ENCODE peak calls at places on chromosomes 7 and 10, in eight cellular contexts. M, A, Q, D, P, U, O and Y are unnamed samples.
A peak's percentile ranks its signal among the peaks of the same experiment; 100 is the strongest.

GRCh38 chr10:117004627-117005453 is at the start of gene SHTN1:
- DNase-seq in U (peak; percentile 70), O (peak; percentile 79), P (peak; percentile 84), M (peak; percentile 50), A (peak; percentile 14), Q (peak; percentile 75), D (peak; percentile 59), Y (peak; percentile 51)

GRCh38 chr10:112832361-112832878 is 117.6 kb upstream of the TCF7L2 start:
- DNase-seq in U (no peak), Q (peak; percentile 41), D (no peak), M (peak; percentile 18), P (peak; percentile 62), O (peak; percentile 29), A (no peak), Y (no peak)

GRCh38 chr7:134254311-134254710 is 62.4 kb downstream of the SLC35B4 start:
- DNase-seq in P (peak; percentile 10), U (no peak), O (peak; percentile 38), A (no peak), D (peak; percentile 7), Q (peak; percentile 37), M (peak; percentile 22), Y (no peak)

GRCh38 chr7:25792586-25792985 is 359.4 kb upstream of the NFE2L3 start:
- DNase-seq in P (no peak), M (no peak), O (no peak), Q (no peak), U (no peak), D (no peak), A (no peak), Y (no peak)

GRCh38 chr10:58932126-58932525 is 244.3 kb upstream of the PHYHIPL start:
- DNase-seq in M (peak; percentile 4), Q (no peak), U (no peak), P (no peak), D (no peak), A (no peak), O (no peak), Y (no peak)

GRCh38 chr7:117871778-117872538 is 1.3 kb downstream of the CTTNBP2 start:
- DNase-seq in A (no peak), P (no peak), U (no peak), M (no peak), D (no peak), O (peak; percentile 64), Q (no peak), Y (no peak)

GRCh38 chr10:131937832-131938231 is 37.0 kb downstream of the PPP2R2D start:
- DNase-seq in D (no peak), O (no peak), Q (no peak), M (no peak), P (no peak), A (no peak), U (no peak), Y (no peak)

GRCh38 chr7:23654508-23654907 is 25.5 kb upstream of the FAM221A start:
- DNase-seq in Q (peak; percentile 75), P (peak; percentile 43), U (peak; percentile 15), A (peak; percentile 4), O (peak; percentile 23), M (peak; percentile 31), D (peak; percentile 26), Y (no peak)

GRCh38 chr7:106281127-106281526 is 3.7 kb downstream of the NAMPT start:
- DNase-seq in A (no peak), Q (no peak), O (no peak), U (no peak), P (no peak), D (no peak), M (no peak), Y (no peak)

GRCh38 chr10:121668336-121669009 is 70.2 kb upstream of the FGFR2 start:
- DNase-seq in O (peak; percentile 43), D (no peak), Q (no peak), U (no peak), M (no peak), A (no peak), P (no peak), Y (no peak)

GRCh38 chr10:79929409-79929904 is 19.4 kb downstream of the SFTPD start:
- DNase-seq in M (peak; percentile 58), D (peak; percentile 69), P (peak; percentile 62), O (peak; percentile 81), A (no peak), Q (peak; percentile 60), U (peak; percentile 59), Y (peak; percentile 43)

GRCh38 chr7:31075006-31075405 is 22.9 kb downstream of the ADCYAP1R1 start:
- DNase-seq in U (no peak), P (no peak), O (no peak), A (no peak), M (no peak), D (no peak), Q (no peak), Y (no peak)

GRCh38 chr7:54705436-54705835 is 53.6 kb downstream of the SEC61G start:
- DNase-seq in A (peak; percentile 15), D (peak; percentile 26), M (peak; percentile 37), O (peak; percentile 94), Q (peak; percentile 88), U (no peak), P (peak; percentile 41), Y (no peak)

GRCh38 chr10:89553064-89553734 is 17.8 kb upstream of the SLC16A12 start:
- DNase-seq in D (peak; percentile 17), O (peak; percentile 70), M (peak; percentile 97), P (peak; percentile 82), U (peak; percentile 37), Q (peak; percentile 58), A (peak; percentile 91), Y (peak; percentile 32)

GRCh38 chr7:18796216-18796615 is 300.7 kb downstream of the HDAC9 start:
- DNase-seq in M (no peak), U (no peak), O (no peak), P (no peak), D (no peak), A (no peak), Q (no peak), Y (no peak)

GRCh38 chr10:49435225-49435624 is 39.3 kb upstream of the DRGX start:
- DNase-seq in O (no peak), D (no peak), U (no peak), Q (peak; percentile 13), A (no peak), P (no peak), M (no peak), Y (no peak)

GRCh38 chr7:50584386-50584785 is 19.2 kb upstream of the DDC start:
- DNase-seq in P (no peak), D (no peak), Q (no peak), A (no peak), M (no peak), O (no peak), U (no peak), Y (no peak)

GRCh38 chr10:6275022-6275997 is 72.6 kb downstream of the PFKFB3 start:
- DNase-seq in A (peak; percentile 70), O (peak; percentile 98), U (peak; percentile 53), D (peak; percentile 91), Q (peak; percentile 86), P (peak; percentile 89), M (peak; percentile 99), Y (peak; percentile 51)

GRCh38 chr10:5450605-5451384 is 38.4 kb downstream of the NET1 start:
- DNase-seq in A (no peak), Q (no peak), M (no peak), P (no peak), D (no peak), O (no peak), U (no peak), Y (no peak)

GRCh38 chr7:148463210-148463609 is 127.4 kb upstream of the C7orf33 start:
- DNase-seq in Q (no peak), M (no peak), P (no peak), A (no peak), O (no peak), U (no peak), D (no peak), Y (no peak)

GRCh38 chr7:50618281-50618680 is 53.1 kb upstream of the DDC start:
- DNase-seq in A (no peak), O (no peak), M (no peak), U (no peak), P (no peak), Q (no peak), D (no peak), Y (no peak)

GRCh38 chr7:94761451-94761850 is 105.5 kb upstream of the SGCE start:
- DNase-seq in A (no peak), D (no peak), P (no peak), M (no peak), U (no peak), Q (no peak), O (no peak), Y (no peak)

GRCh38 chr10:7950981-7951847 is 103.3 kb upstream of the GATA3 start:
- DNase-seq in D (no peak), A (peak; percentile 6), U (peak; percentile 37), Q (no peak), O (no peak), M (peak; percentile 80), P (no peak), Y (no peak)

GRCh38 chr7:84454174-84454959 is 259.8 kb upstream of the SEMA3A start:
- DNase-seq in M (no peak), U (no peak), A (no peak), D (no peak), Q (peak; percentile 35), P (no peak), O (no peak), Y (no peak)

GRCh38 chr10:99775850-99776249 is 6.6 kb upstream of the ABCC2 start:
- DNase-seq in Q (peak; percentile 56), M (peak; percentile 93), P (peak; percentile 88), A (peak; percentile 74), D (peak; percentile 84), U (peak; percentile 86), O (peak; percentile 61), Y (peak; percentile 78)

GRCh38 chr7:28442540-28443420 is 30.5 kb downstream of the CREB5 start:
- DNase-seq in D (no peak), Q (no peak), U (no peak), A (no peak), O (peak; percentile 20), P (no peak), M (peak; percentile 54), Y (no peak)

GRCh38 chr7:98051118-98051744 is 55.4 kb upstream of the LMTK2 start:
- DNase-seq in P (peak; percentile 58), A (no peak), O (no peak), M (no peak), Q (peak; percentile 30), U (peak; percentile 10), D (no peak), Y (no peak)

GRCh38 chr10:58440484-58440883 is 55.3 kb downstream of the TFAM start:
- DNase-seq in A (no peak), O (no peak), D (no peak), P (no peak), M (no peak), Q (no peak), U (no peak), Y (no peak)

GRCh38 chr7:94561841-94562514 is 52.4 kb downstream of the CASD1 start:
- DNase-seq in Q (no peak), U (peak; percentile 97), M (peak; percentile 62), D (no peak), O (peak; percentile 4), P (no peak), A (peak; percentile 56), Y (no peak)

GRCh38 chr7:85673881-85674280 is 487.0 kb upstream of the SEMA3D start:
- DNase-seq in Q (no peak), M (no peak), P (no peak), O (no peak), D (no peak), U (no peak), A (no peak), Y (no peak)

GRCh38 chr10:107898392-107898791 is 733.9 kb upstream of the SORCS1 start:
- DNase-seq in D (no peak), A (no peak), M (no peak), Q (no peak), U (no peak), O (no peak), P (no peak), Y (no peak)

GRCh38 chr7:4833176-4833575 is 28.7 kb downstream of the PAPOLB start:
- DNase-seq in D (no peak), O (no peak), M (no peak), U (no peak), A (no peak), Q (no peak), P (no peak), Y (no peak)

GRCh38 chr10:352476-353235 is 217.4 kb downstream of the ZMYND11 start:
- DNase-seq in Q (no peak), M (no peak), A (no peak), D (no peak), P (no peak), O (no peak), U (no peak), Y (no peak)

GRCh38 chr10:49759787-49760551 is 2.2 kb downstream of the OGDHL start:
- DNase-seq in D (no peak), O (no peak), A (no peak), M (no peak), P (no peak), U (peak; percentile 20), Q (no peak), Y (no peak)